ENCODE peak calls at places on chromosomes 11 and 22, in five cellular contexts. One of them, this sample, is unnamed.

GRCh38 chr11:79342686-79343085 is 98.1 kb downstream of the TENM4 start:
- DNase-seq in GM10248: no peak
- DNase-seq in lower leg skin: no peak
- DNase-seq in cardiac fibroblast: no peak
- DNase-seq in GM13977: no peak
- DNase-seq in this sample: no peak

GRCh38 chr11:118171274-118172062 is 5.0 kb downstream of the SCN2B start:
- DNase-seq in cardiac fibroblast: peak; percentile 59
- DNase-seq in GM10248: peak; percentile 88
- DNase-seq in GM13977: peak; percentile 86
- DNase-seq in lower leg skin: peak; percentile 51
- DNase-seq in this sample: peak; percentile 59

GRCh38 chr11:4065086-4065485 is 29.5 kb upstream of the RRM1 start:
- DNase-seq in cardiac fibroblast: no peak
- DNase-seq in GM10248: no peak
- DNase-seq in lower leg skin: no peak
- DNase-seq in GM13977: no peak
- DNase-seq in this sample: no peak

GRCh38 chr11:94007906-94008305 is 13.2 kb upstream of the HEPHL1 start:
- DNase-seq in GM10248: no peak
- DNase-seq in cardiac fibroblast: no peak
- DNase-seq in lower leg skin: peak; percentile 19
- DNase-seq in GM13977: no peak
- DNase-seq in this sample: no peak

GRCh38 chr11:44424841-44425240 is 114.9 kb upstream of the ALX4 start:
- DNase-seq in GM13977: no peak
- DNase-seq in cardiac fibroblast: no peak
- DNase-seq in GM10248: no peak
- DNase-seq in lower leg skin: no peak
- DNase-seq in this sample: no peak

GRCh38 chr11:93000511-93001476 is 31.3 kb downstream of the MTNR1B start:
- DNase-seq in GM13977: no peak
- DNase-seq in cardiac fibroblast: peak; percentile 83
- DNase-seq in GM10248: no peak
- DNase-seq in lower leg skin: no peak
- DNase-seq in this sample: no peak

GRCh38 chr11:79413258-79413657 is 27.6 kb downstream of the TENM4 start:
- DNase-seq in lower leg skin: peak; percentile 75
- DNase-seq in cardiac fibroblast: peak; percentile 90
- DNase-seq in GM10248: no peak
- DNase-seq in GM13977: no peak
- DNase-seq in this sample: no peak

GRCh38 chr11:93013646-93014045 is 44.2 kb downstream of the MTNR1B start:
- DNase-seq in GM10248: no peak
- DNase-seq in GM13977: no peak
- DNase-seq in lower leg skin: no peak
- DNase-seq in cardiac fibroblast: no peak
- DNase-seq in this sample: no peak

GRCh38 chr22:29079218-29079901 is 6.5 kb downstream of the KREMEN1 start:
- DNase-seq in lower leg skin: no peak
- DNase-seq in GM13977: no peak
- DNase-seq in cardiac fibroblast: no peak
- DNase-seq in GM10248: no peak
- DNase-seq in this sample: no peak

GRCh38 chr11:112073941-112074811 is at the start of the genes NKAPD1 and PIH1D2:
- DNase-seq in lower leg skin: peak; percentile 73
- DNase-seq in GM10248: peak; percentile 80
- DNase-seq in GM13977: peak; percentile 74
- DNase-seq in cardiac fibroblast: peak; percentile 96
- DNase-seq in this sample: peak; percentile 85
- TF ChIP-seq CTCF in lower leg skin: no peak
- TF ChIP-seq CTCF in GM10248: no peak
- TF ChIP-seq CTCF in GM13977: no peak
- TF ChIP-seq CTCF in cardiac fibroblast: peak; percentile 13
- TF ChIP-seq CTCF in this sample: no peak

GRCh38 chr11:20035701-20036601 is 124.3 kb downstream of the DBX1 start:
- DNase-seq in GM13977: no peak
- DNase-seq in cardiac fibroblast: peak; percentile 96
- DNase-seq in GM10248: no peak
- DNase-seq in lower leg skin: no peak
- DNase-seq in this sample: no peak
- TF ChIP-seq CTCF in GM13977: no peak
- TF ChIP-seq CTCF in cardiac fibroblast: no peak
- TF ChIP-seq CTCF in GM10248: no peak
- TF ChIP-seq CTCF in lower leg skin: no peak
- TF ChIP-seq CTCF in this sample: no peak

GRCh38 chr11:63505857-63506528 is at the start of gene LGALS12:
- DNase-seq in GM10248: peak; percentile 19
- DNase-seq in GM13977: no peak
- DNase-seq in cardiac fibroblast: no peak
- DNase-seq in lower leg skin: no peak
- DNase-seq in this sample: peak; percentile 55
- TF ChIP-seq CTCF in GM10248: no peak
- TF ChIP-seq CTCF in GM13977: no peak
- TF ChIP-seq CTCF in cardiac fibroblast: no peak
- TF ChIP-seq CTCF in lower leg skin: no peak
- TF ChIP-seq CTCF in this sample: no peak

DNA sequence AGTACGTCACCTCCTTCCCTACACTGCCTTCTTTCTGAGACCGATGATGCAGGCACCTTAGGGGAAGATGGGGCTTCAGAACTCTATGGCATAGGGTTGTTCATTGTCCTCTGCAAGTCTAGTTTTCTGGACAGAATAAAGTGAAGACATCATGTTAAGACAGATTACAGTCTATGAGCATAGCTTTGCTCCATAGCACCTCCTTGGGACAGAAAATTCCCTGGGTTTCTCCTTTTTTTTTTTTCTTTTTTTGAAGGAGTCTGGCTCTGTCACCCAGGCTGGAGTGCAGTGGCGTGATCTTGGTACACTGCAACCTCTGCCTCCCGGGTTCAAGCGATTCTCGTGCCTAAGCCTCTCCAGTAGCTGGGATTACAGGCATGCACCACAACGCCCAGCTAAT is 119.8 kb upstream of the CADM1 start:
- DNase-seq in GM13977: no peak
- DNase-seq in lower leg skin: no peak
- DNase-seq in cardiac fibroblast: no peak
- DNase-seq in GM10248: no peak
- DNase-seq in this sample: no peak
- TF ChIP-seq CTCF in GM13977: no peak
- TF ChIP-seq CTCF in lower leg skin: no peak
- TF ChIP-seq CTCF in cardiac fibroblast: no peak
- TF ChIP-seq CTCF in GM10248: no peak
- TF ChIP-seq CTCF in this sample: no peak

DNA sequence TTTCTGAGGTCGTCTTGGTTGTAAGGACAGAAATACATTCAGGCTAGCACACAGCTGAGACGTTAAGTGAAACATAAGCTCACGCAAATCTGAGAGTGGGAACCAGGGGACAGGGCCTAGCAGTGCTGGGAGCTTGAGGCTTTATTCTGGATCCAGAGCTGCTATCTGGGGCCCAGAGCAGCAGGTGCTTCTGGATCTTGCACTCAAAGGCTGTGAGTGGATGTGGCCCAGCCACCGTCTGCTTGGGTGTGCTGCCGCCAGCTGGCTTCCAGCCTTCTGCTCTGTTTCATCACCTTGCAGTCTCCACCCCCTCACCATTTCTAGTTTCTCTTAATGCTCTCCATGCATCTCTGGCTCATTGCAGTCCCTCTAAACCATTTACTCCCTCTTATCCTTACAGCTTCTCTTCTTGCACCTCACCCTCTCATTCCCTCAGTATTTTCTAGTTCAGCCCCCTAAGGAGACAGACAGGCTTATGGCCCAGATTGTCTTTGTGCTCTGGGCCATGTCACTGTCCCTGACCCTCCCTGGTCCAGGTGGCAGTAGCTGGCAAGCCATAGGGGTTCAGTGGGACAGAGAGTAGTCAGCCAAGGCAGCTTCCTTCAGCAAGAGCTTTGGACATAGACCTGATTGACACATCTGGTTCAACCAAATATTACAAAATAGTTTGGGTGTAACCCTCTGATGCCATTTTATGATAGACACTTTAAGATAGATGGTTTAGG is 53.7 kb downstream of the NCAM1 start:
- DNase-seq in GM13977: no peak
- DNase-seq in lower leg skin: no peak
- DNase-seq in cardiac fibroblast: no peak
- DNase-seq in GM10248: no peak
- DNase-seq in this sample: no peak
- TF ChIP-seq CTCF in GM13977: no peak
- TF ChIP-seq CTCF in lower leg skin: no peak
- TF ChIP-seq CTCF in cardiac fibroblast: no peak
- TF ChIP-seq CTCF in GM10248: no peak
- TF ChIP-seq CTCF in this sample: no peak

DNA sequence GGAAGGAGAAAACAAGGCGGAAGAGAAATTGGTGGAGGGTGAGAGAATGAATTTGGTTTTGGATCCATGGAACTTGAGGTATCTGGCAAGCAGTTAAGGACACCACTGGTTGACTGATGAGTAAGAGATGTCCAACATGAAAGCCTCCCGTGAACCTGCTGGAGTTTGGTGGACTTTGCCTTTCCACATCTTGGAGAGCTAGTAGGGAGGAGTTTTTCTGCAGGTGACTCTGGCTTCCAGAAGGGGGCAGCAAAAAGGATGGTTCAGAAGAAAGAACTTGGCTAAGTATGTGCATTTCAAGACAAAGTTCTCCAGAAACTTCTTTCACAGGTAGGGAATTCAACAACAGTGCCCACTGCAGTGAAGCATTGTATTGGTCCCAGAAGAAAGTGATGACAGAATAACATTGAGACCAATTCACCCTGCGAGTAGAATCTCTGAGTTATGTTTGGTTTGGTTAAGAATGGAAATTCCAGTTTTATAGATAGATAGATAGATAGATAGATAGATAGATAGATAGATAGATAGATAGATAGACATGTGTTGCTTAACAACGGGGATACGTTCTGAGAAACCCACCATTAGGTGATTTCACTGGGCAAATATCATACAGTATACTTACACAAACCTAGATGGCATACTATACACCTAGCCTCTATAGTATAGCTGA is 28.5 kb downstream of the DCDC1 start:
- DNase-seq in GM13977: peak; percentile 31
- DNase-seq in lower leg skin: no peak
- DNase-seq in GM10248: peak; percentile 31
- DNase-seq in cardiac fibroblast: peak; percentile 57
- DNase-seq in this sample: no peak
- TF ChIP-seq CTCF in GM13977: peak; percentile 59
- TF ChIP-seq CTCF in lower leg skin: no peak
- TF ChIP-seq CTCF in GM10248: peak; percentile 46
- TF ChIP-seq CTCF in cardiac fibroblast: peak; percentile 69
- TF ChIP-seq CTCF in this sample: peak; percentile 52

GRCh38 chr22:33919591-33920501 is at the start of gene LARGE1:
- DNase-seq in cardiac fibroblast: peak; percentile 37
- DNase-seq in lower leg skin: no peak
- DNase-seq in GM10248: peak; percentile 30
- DNase-seq in GM13977: peak; percentile 39
- DNase-seq in this sample: no peak
- TF ChIP-seq CTCF in cardiac fibroblast: no peak
- TF ChIP-seq CTCF in lower leg skin: no peak
- TF ChIP-seq CTCF in GM10248: no peak
- TF ChIP-seq CTCF in GM13977: no peak
- TF ChIP-seq CTCF in this sample: no peak

GRCh38 chr11:120751550-120751949 is 240.0 kb downstream of the GRIK4 start:
- DNase-seq in lower leg skin: no peak
- DNase-seq in cardiac fibroblast: no peak
- DNase-seq in GM10248: peak; percentile 6
- DNase-seq in GM13977: no peak
- DNase-seq in this sample: no peak

GRCh38 chr11:120759046-120759445 is 247.5 kb downstream of the GRIK4 start:
- DNase-seq in GM10248: no peak
- DNase-seq in cardiac fibroblast: no peak
- DNase-seq in GM13977: no peak
- DNase-seq in lower leg skin: no peak
- DNase-seq in this sample: no peak

GRCh38 chr11:120752668-120753067 is 241.1 kb downstream of the GRIK4 start:
- DNase-seq in lower leg skin: no peak
- DNase-seq in cardiac fibroblast: no peak
- DNase-seq in GM10248: peak; percentile 4
- DNase-seq in GM13977: no peak
- DNase-seq in this sample: no peak

DNA sequence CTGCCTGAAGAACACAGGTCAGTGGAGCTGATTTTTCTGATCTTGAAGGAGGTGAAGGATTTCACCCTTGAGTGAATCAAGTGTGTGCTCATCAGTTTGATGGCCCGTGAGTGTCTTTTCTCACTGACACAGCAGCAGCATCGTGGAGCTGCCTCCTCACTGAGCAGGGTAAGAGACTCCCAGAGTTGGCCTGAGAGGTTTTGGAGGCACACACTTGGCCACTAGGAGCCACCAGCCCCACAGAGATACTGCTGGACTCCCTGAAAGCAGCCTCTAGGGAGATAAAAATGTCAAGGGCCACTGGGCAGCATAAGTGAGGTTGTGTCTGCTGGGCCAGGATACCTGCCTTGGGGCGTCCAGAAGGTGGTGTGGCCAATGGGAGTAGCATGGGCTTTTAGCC is 245.4 kb downstream of the GRIK4 start:
- DNase-seq in lower leg skin: no peak
- DNase-seq in GM13977: no peak
- DNase-seq in cardiac fibroblast: no peak
- DNase-seq in GM10248: no peak
- DNase-seq in this sample: no peak
- TF ChIP-seq CTCF in lower leg skin: no peak
- TF ChIP-seq CTCF in GM13977: peak; percentile 3
- TF ChIP-seq CTCF in cardiac fibroblast: no peak
- TF ChIP-seq CTCF in GM10248: no peak
- TF ChIP-seq CTCF in this sample: no peak